ENCODE peak calls at places on chromosomes 13 and 19, in four cellular contexts. H is hepatocyte, Y is A549, U is IMR-90. W is an unnamed sample.
A peak's percentile ranks its signal among the peaks of the same experiment; 100 is the strongest.

GRCh38 chr19:14149011-14149410 is 12.6 kb upstream of the ASF1B start:
- DNase-seq in H (no peak), Y (no peak), U (no peak), W (peak; percentile 60)

GRCh38 chr19:47542030-47542475 is 27.2 kb upstream of the NAPA start:
- DNase-seq in H (peak; percentile 58), Y (no peak), U (peak; percentile 59), W (peak; percentile 84)

GRCh38 chr19:45715139-45715538 is 15.6 kb downstream of the FBXO46 start:
- DNase-seq in H (no peak), Y (no peak), U (no peak), W (no peak)

GRCh38 chr19:40433391-40434216 is 7.8 kb upstream of the SERTAD1 start:
- DNase-seq in H (peak; percentile 96), Y (peak; percentile 95), U (peak; percentile 88), W (peak; percentile 98)

GRCh38 chr13:48265217-48265815 is 32.3 kb downstream of the ITM2B start:
- DNase-seq in H (no peak), Y (no peak), U (no peak), W (no peak)

GRCh38 chr19:13825489-13826475 is 30.5 kb downstream of the ZSWIM4 start:
- DNase-seq in H (peak; percentile 38), Y (no peak), U (no peak), W (peak; percentile 62)

GRCh38 chr13:41065098-41065497 is 3.8 kb downstream of the WBP4 start:
- DNase-seq in H (peak; percentile 22), Y (no peak), U (peak; percentile 92), W (peak; percentile 72)

GRCh38 chr13:50626031-50626643 is 217.4 kb downstream of the DLEU7 start:
- DNase-seq in H (no peak), Y (no peak), U (no peak), W (peak; percentile 80)

GRCh38 chr13:84460989-84461388 is 578.7 kb upstream of the SLITRK1 start:
- DNase-seq in H (no peak), Y (no peak), U (no peak), W (no peak)

GRCh38 chr13:84455143-84455905 is 573.0 kb upstream of the SLITRK1 start:
- DNase-seq in H (no peak), Y (no peak), U (no peak), W (no peak)
- TF ChIP-seq CTCF in H (no peak), Y (no peak), U (no peak), W (peak; percentile 14)

GRCh38 chr13:110506396-110506795 is 55.1 kb downstream of the RAB20 start:
- DNase-seq in H (no peak), Y (no peak), U (no peak), W (peak; percentile 37)
- H3K4me3 ChIP-seq in H (no peak overlapping the region), Y (no peak overlapping the region), U (no peak overlapping the region), W (no peak overlapping the region)

GRCh38 chr13:73272831-73273230 is 214.0 kb downstream of the KLF5 start:
- DNase-seq in H (no peak), Y (no peak), U (no peak), W (no peak)

GRCh38 chr13:73273276-73273675 is 214.5 kb downstream of the KLF5 start:
- DNase-seq in H (no peak), Y (no peak), U (no peak), W (no peak)

GRCh38 chr13:73275163-73275562 is 216.4 kb downstream of the KLF5 start:
- DNase-seq in H (no peak), Y (no peak), U (no peak), W (no peak)

GRCh38 chr13:73274147-73274546 is 215.3 kb downstream of the KLF5 start:
- DNase-seq in H (no peak), Y (no peak), U (peak; percentile 27), W (no peak)

GRCh38 chr13:73273737-73274136 is 214.9 kb downstream of the KLF5 start:
- DNase-seq in H (no peak), Y (no peak), U (peak; percentile 89), W (no peak)
- H3K4me2 ChIP-seq in H (no peak overlapping the region), Y (peak overlapping the region; percentile 29), U (no peak overlapping the region), W (no peak overlapping the region)

GRCh38 chr13:99657848-99658265 is 156.6 kb downstream of the TM9SF2 start:
- DNase-seq in H (peak; percentile 40), Y (peak; percentile 15), U (no peak), W (no peak)
- TF ChIP-seq CTCF in H (no peak), Y (no peak), U (no peak), W (no peak)

DNA sequence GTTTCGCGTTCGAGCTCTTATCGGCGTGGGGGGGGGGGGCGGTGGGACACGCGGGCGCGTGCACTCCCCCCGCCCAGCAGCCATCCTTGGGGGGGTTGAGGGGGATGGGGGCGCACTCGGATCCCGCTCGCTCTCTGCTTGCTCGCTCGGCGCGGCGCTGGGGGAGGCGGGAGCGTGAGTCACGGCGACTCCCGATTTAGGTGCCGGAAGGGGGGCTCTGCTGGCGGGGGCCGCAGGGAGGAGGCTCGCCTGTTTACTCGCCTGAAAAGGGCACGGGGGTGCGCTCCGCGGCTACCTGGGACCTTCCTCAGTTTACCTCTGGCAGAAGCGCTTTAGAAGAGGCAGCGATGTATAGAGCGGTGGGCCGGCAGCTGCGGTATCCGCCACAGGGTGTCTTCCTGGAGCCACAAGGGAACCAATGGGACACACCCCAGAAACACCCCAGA is 1.1 kb upstream of the PDE4A start:
- DNase-seq in H (peak; percentile 36), Y (no peak), U (no peak), W (peak; percentile 91)
- H3K4me3 ChIP-seq in H (no peak overlapping the region), Y (peak overlapping the region; percentile 52), U (peak overlapping the region; percentile 13), W (peak overlapping the region; percentile 57)

GRCh38 chr13:71758823-71759222 is 108.2 kb downstream of the DACH1 start:
- DNase-seq in H (peak; percentile 4), Y (no peak), U (no peak), W (no peak)

GRCh38 chr13:71759506-71760225 is 107.3 kb downstream of the DACH1 start:
- DNase-seq in H (no peak), Y (no peak), U (no peak), W (no peak)

GRCh38 chr13:71754407-71754974 is 112.5 kb downstream of the DACH1 start:
- DNase-seq in H (no peak), Y (no peak), U (no peak), W (no peak)

DNA sequence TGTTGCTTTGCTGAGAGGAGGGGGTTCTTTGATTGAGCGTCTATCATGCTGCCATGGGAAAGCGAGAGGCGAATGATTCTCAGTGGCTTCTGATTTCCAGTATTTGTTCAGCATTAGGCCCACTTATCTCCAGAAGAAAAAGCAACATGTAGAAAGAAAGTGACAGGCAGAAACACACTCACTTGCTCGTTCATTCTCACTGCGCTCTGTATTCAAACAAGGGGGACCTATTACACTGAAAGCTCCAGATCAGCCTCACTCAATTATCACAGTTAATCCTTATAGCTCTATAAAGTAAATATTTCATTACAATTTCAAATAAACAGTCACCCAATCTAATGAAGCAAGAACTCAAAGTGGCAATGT is 106.8 kb downstream of the DACH1 start:
- DNase-seq in H (no peak), Y (no peak), U (no peak), W (no peak)
- H3K4me2 ChIP-seq in H (peak overlapping the region; percentile 55), Y (no peak overlapping the region), U (no peak overlapping the region), W (no peak overlapping the region)

DNA sequence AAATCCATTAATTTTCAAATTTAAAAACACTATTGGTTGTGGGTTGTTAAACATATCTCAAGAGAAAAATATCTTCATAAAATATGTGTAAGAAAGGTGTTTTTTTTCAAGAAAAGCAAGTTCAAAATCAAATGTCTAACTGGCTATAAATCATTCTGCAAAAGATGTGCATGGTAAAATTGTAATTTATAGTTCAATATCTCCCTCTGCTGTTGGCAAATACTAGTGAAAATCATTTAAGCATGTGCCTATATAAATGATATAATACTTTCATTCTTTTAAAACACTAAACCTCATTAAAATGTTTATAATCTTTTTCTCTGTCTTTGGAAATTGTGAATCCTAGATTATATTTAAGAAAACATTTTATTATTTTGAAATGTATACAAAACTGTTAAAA is 17.2 kb upstream of the SLITRK6 start:
- DNase-seq in H (no peak), Y (no peak), U (no peak), W (no peak)
- TF ChIP-seq CTCF in H (no peak), Y (peak; percentile 40), U (peak; percentile 25), W (no peak)

GRCh38 chr13:73874460-73874859 is 259.7 kb downstream of the KLF12 start:
- DNase-seq in H (no peak), Y (no peak), U (no peak), W (no peak)

GRCh38 chr13:73872397-73872796 is 261.8 kb downstream of the KLF12 start:
- DNase-seq in H (no peak), Y (no peak), U (peak; percentile 36), W (no peak)

GRCh38 chr13:73876323-73876722 is 257.9 kb downstream of the KLF12 start:
- DNase-seq in H (no peak), Y (no peak), U (no peak), W (no peak)

GRCh38 chr13:73870036-73870741 is 264.0 kb downstream of the KLF12 start:
- DNase-seq in H (peak; percentile 29), Y (no peak), U (peak; percentile 42), W (no peak)

GRCh38 chr13:73870970-73871935 is 263.0 kb downstream of the KLF12 start:
- DNase-seq in H (no peak), Y (no peak), U (peak; percentile 96), W (peak; percentile 13)
- H3K4me3 ChIP-seq in H (no peak overlapping the region), Y (no peak overlapping the region), U (peak overlapping the region; percentile 50), W (peak overlapping the region; percentile 70)

DNA sequence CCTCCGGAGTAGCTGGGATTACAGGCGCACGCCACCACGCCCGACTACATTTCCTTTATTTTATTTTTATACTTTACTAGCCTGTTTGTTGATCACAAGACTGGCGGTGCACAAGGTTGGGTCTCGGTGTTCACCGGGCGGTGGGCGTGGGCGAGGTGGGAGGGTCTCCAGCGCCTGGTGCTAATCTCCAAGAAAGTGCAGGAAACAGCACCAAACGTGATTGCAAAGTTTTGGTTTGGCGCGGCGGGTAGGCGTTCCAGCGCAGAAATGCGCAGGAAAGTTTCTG is 24.1 kb upstream of the ZNF850 start:
- DNase-seq in H (no peak), Y (no peak), U (no peak), W (no peak)
- H3K4me2 ChIP-seq in H (no peak overlapping the region), Y (no peak overlapping the region), U (peak overlapping the region; percentile 69), W (peak overlapping the region; percentile 80)